ENCODE peak calls at places on chromosomes 4 and X, in four cellular contexts. J, A, O and Y are unnamed samples.
A peak's percentile ranks its signal among the peaks of the same experiment; 100 is the strongest.

GRCh38 chrX:74118503-74118902 is 185.5 kb upstream of the ZCCHC13 start:
- DNase-seq in A (no peak), J (no peak), O (peak; percentile 58), Y (peak; percentile 42)

GRCh38 chr4:102333792-102334191 is 11.5 kb downstream of the SLC39A8 start:
- DNase-seq in A (no peak), J (no peak), O (no peak), Y (no peak)

GRCh38 chr4:185144601-185145240 is 1.7 kb downstream of the SLC25A4 start:
- DNase-seq in A (no peak), O (no peak), J (no peak), Y (no peak)

GRCh38 chr4:110618091-110619000 is 4.5 kb downstream of the PITX2 start:
- DNase-seq in O (peak; percentile 54), A (no peak), J (no peak), Y (peak; percentile 42)

GRCh38 chr4:73068496-73069337 is 799 bp downstream of the COX18 start:
- DNase-seq in A (no peak), O (peak; percentile 43), J (peak; percentile 51), Y (peak; percentile 38)

GRCh38 chr4:159374749-159375535 is 272.1 kb downstream of the RAPGEF2 start:
- DNase-seq in A (no peak), J (no peak), O (no peak), Y (no peak)

GRCh38 chr4:125244848-125245450 is 69.8 kb upstream of the FAT4 start:
- DNase-seq in O (peak; percentile 46), J (no peak), A (no peak), Y (peak; percentile 42)

GRCh38 chr4:23946307-23946706 is 56.5 kb upstream of the PPARGC1A start:
- DNase-seq in O (no peak), A (no peak), J (no peak), Y (no peak)

GRCh38 chr4:98657531-98658286 is 702 bp downstream of the TSPAN5 start:
- DNase-seq in J (no peak), O (peak; percentile 66), A (no peak), Y (peak; percentile 77)

GRCh38 chrX:21940356-21940829 is at the start of gene SMS:
- DNase-seq in O (peak; percentile 81), J (peak; percentile 76), A (peak; percentile 89), Y (peak; percentile 80)

GRCh38 chr4:629636-629915 is 4.2 kb downstream of the PDE6B start:
- DNase-seq in O (no peak), A (no peak), J (no peak), Y (no peak)

GRCh38 chrX:134373736-134374135 is 86.2 kb upstream of the HPRT1 start:
- DNase-seq in A (no peak), J (no peak), O (no peak), Y (no peak)

GRCh38 chr4:133921280-133922195 is 280.1 kb downstream of the PABPC4L start:
- DNase-seq in O (peak; percentile 10), A (no peak), J (no peak), Y (peak; percentile 67)

GRCh38 chr4:32985256-32985655 is 2265.1 kb downstream of the PCDH7 start:
- DNase-seq in J (no peak), A (no peak), O (peak; percentile 56), Y (peak; percentile 63)

GRCh38 chr4:14254806-14255445 is 627.4 kb upstream of the BOD1L1 start:
- DNase-seq in J (no peak), A (no peak), O (no peak), Y (no peak)

GRCh38 chr4:182968917-182969650 is 51.9 kb upstream of the DCTD start:
- DNase-seq in O (no peak), J (peak; percentile 67), A (no peak), Y (no peak)

GRCh38 chrX:458631-459061 is 71.9 kb upstream of the PPP2R3B start:
- DNase-seq in O (no peak), J (no peak), A (no peak), Y (no peak)

DNA sequence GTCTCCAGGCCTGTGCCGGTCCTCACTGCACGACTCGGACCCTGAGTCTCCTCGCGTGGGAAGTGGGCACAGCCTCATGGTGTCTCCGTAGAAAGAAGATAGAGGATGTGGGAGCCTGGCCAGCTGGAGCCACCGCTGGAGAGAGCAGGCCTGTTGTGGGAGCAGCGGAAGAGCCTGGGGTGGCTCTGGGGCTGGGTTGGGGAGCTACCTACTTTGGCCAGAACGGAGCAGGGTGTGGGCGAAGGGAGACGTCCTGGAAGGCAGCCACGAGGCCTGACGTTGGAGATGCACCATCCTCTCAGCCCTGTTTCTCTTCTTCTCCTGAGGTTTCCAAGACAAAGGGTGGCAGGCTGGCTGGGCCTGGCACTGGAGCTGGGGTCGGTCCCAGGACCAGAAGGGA is 93.8 kb downstream of the SORCS2 start:
- DNase-seq in J (no peak), O (no peak), A (no peak), Y (no peak)
- TF ChIP-seq CTCF in J (no peak), O (no peak), A (no peak), Y (no peak)

DNA sequence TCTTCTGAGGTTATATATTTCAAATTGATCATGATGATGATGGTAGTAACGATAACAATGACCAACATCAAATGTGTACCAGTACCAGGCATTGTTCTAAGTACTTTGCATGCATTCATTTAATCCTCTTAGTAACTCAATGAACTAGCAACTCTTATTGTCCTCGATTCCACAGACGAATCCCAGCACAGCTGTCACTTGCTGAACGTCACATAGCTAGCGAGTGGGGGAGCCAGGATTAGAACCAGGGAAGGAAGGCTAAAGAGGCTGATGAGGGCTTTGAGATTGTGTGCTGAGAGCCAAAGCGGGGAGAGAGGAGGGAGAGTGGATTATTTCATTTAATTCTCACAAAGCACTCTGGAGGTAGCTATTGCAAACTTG is 103.6 kb downstream of the PHOX2B start:
- DNase-seq in O (no peak), A (no peak), J (no peak), Y (no peak)
- H3K4me3 ChIP-seq in O (no peak overlapping the region), A (no peak overlapping the region), J (no peak overlapping the region), Y (no peak overlapping the region)

GRCh38 chr4:141179474-141180026 is 41.1 kb upstream of the ZNF330 start:
- DNase-seq in J (no peak), O (no peak), A (no peak), Y (no peak)
- TF ChIP-seq CTCF in J (no peak), O (no peak), A (no peak), Y (no peak)

GRCh38 chrX:155055494-155055893 is 15.4 kb downstream of the CMC4 start:
- DNase-seq in J (no peak), O (no peak), A (no peak), Y (no peak)

GRCh38 chrX:155053656-155054055 is 17.3 kb downstream of the CMC4 start:
- DNase-seq in O (no peak), A (no peak), J (no peak), Y (no peak)

GRCh38 chrX:155056471-155056870 is 14.5 kb downstream of the CMC4 start:
- DNase-seq in J (no peak), A (no peak), O (no peak), Y (no peak)

GRCh38 chrX:155054255-155054654 is 16.7 kb downstream of the CMC4 start:
- DNase-seq in J (no peak), A (no peak), O (no peak), Y (no peak)

GRCh38 chrX:155056877-155057792 is 13.8 kb downstream of the CMC4 start:
- DNase-seq in O (peak; percentile 73), J (peak; percentile 72), A (no peak), Y (peak; percentile 70)
- H3K4me3 ChIP-seq in O (no peak overlapping the region), J (peak overlapping the region; percentile 26), A (no peak overlapping the region), Y (peak overlapping the region; percentile 16)

DNA sequence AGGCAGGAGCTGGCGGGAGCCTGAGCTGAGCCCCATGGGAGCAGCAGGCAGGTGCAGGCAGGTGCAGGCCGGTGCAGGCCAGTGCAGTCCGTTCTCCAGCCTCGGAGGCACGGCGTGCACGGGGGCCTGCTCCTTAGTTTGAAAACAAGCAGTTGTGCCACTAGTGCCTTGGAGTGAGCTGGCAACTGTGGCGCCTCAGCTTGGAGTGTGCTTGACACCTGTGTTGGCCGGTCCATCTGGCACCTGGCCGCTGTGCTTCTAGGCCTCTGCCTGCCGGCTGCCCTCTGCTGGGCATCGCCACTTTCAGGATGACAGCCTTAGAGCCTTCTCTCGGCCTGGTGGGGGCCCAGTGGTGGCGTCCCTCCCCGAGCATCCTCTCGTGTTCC is 47.9 kb downstream of the RGS12 start:
- DNase-seq in O (peak; percentile 17), A (peak; percentile 93), J (no peak), Y (peak; percentile 21)
- TF ChIP-seq CTCF in O (peak; percentile 37), A (no peak), J (no peak), Y (peak; percentile 19)

GRCh38 chr4:53012738-53013137 is 150.6 kb downstream of the RASL11B start:
- DNase-seq in O (no peak), A (no peak), J (peak; percentile 32), Y (no peak)
- H3K4me3 ChIP-seq in O (no peak overlapping the region), A (no peak overlapping the region), J (no peak overlapping the region), Y (no peak overlapping the region)